ENCODE peak calls at places on chromosomes 11 and 22, in ten cellular contexts. N, F, I, L, V, Y, H, K, Z and D are unnamed samples.

GRCh38 chr22:25360891-25361645 is 141.6 kb downstream of the CRYBB2 start:
- DNase-seq in N (no peak), F (no peak), I (peak), L (peak), V (no peak), Y (no peak), H (no peak), K (peak), Z (no peak), D (no peak)

GRCh38 chr11:126799974-126800373 is 200.6 kb downstream of the KIRREL3 start:
- DNase-seq in N (no peak), F (no peak), I (no peak), L (no peak), V (no peak), Y (no peak), H (no peak), K (no peak), Z (no peak), D (no peak)

GRCh38 chr11:129596361-129596760 is 219.3 kb upstream of the TMEM45B start:
- DNase-seq in N (no peak), F (no peak), I (no peak), L (no peak), V (no peak), Y (no peak), H (no peak), K (no peak), Z (no peak), D (no peak)

GRCh38 chr11:87263979-87264378 is 226.2 kb downstream of the TMEM135 start:
- DNase-seq in N (no peak), F (no peak), I (no peak), L (no peak), V (no peak), Y (no peak), H (no peak), K (no peak), Z (no peak), D (no peak)

GRCh38 chr11:62472063-62472884 is 53.4 kb downstream of the SCGB1A1 start:
- DNase-seq in N (no peak), F (no peak), I (peak), L (no peak), V (peak), Y (peak), H (no peak), K (no peak), Z (no peak), D (no peak)

GRCh38 chr22:46613606-46613997 is 6.6 kb upstream of the GRAMD4 start:
- DNase-seq in N (no peak), F (no peak), I (no peak), L (peak), V (no peak), Y (no peak), H (no peak), K (peak), Z (peak), D (no peak)

GRCh38 chr11:86278226-86278625 is 23.8 kb upstream of the HIKESHI start:
- DNase-seq in N (no peak), F (no peak), I (no peak), L (no peak), V (no peak), Y (no peak), H (no peak), K (no peak), Z (no peak), D (no peak)

GRCh38 chr11:44950036-44950624 is 553 bp downstream of the TP53I11 start:
- DNase-seq in N (no peak), F (no peak), I (no peak), L (peak), V (no peak), Y (no peak), H (no peak), K (peak), Z (no peak), D (peak)

GRCh38 chr11:24697722-24698121 is 200.9 kb downstream of the LUZP2 start:
- DNase-seq in N (peak), F (no peak), I (no peak), L (no peak), V (no peak), Y (no peak), H (no peak), K (no peak), Z (no peak), D (no peak)

GRCh38 chr11:109338131-109338530 is 83.9 kb upstream of the C11orf87 start:
- DNase-seq in N (no peak), F (no peak), I (no peak), L (no peak), V (no peak), Y (no peak), H (no peak), K (no peak), Z (no peak), D (no peak)

GRCh38 chr11:104060004-104060403 is 23.6 kb downstream of the DDI1 start:
- DNase-seq in N (no peak), F (no peak), I (no peak), L (no peak), V (no peak), Y (no peak), H (no peak), K (no peak), Z (no peak), D (no peak)

GRCh38 chr11:6194065-6194581 is 4.9 kb upstream of the OR52W1 start:
- DNase-seq in N (no peak), F (no peak), I (no peak), L (no peak), V (no peak), Y (no peak), H (no peak), K (no peak), Z (no peak), D (no peak)

GRCh38 chr11:46537851-46538295 is 56.0 kb downstream of the AMBRA1 start:
- DNase-seq in N (peak), F (peak), I (peak), L (peak), V (peak), Y (peak), H (no peak), K (peak), Z (peak), D (no peak)

GRCh38 chr22:22810018-22810427 is 77.6 kb upstream of the IGLL5 start:
- DNase-seq in N (no peak), F (no peak), I (no peak), L (no peak), V (no peak), Y (peak), H (no peak), K (peak), Z (peak), D (peak)

GRCh38 chr11:96097844-96098421 is 174.0 kb upstream of the MTMR2 start:
- DNase-seq in N (no peak), F (no peak), I (no peak), L (no peak), V (no peak), Y (no peak), H (no peak), K (no peak), Z (no peak), D (no peak)
- TF ChIP-seq CTCF in N (no peak), F (no peak), I (no peak), L (no peak), V (no peak), Y (no peak), H (no peak), K (no peak), Z (no peak), D (no peak)

GRCh38 chr11:74929431-74930363 is 19.2 kb downstream of the XRRA1 start:
- DNase-seq in N (peak), F (peak), I (peak), L (peak), V (peak), Y (peak), H (peak), K (peak), Z (peak), D (no peak)
- TF ChIP-seq CTCF in N (peak), F (peak), I (peak), L (peak), V (peak), Y (peak), H (peak), K (peak), Z (peak), D (peak)

DNA sequence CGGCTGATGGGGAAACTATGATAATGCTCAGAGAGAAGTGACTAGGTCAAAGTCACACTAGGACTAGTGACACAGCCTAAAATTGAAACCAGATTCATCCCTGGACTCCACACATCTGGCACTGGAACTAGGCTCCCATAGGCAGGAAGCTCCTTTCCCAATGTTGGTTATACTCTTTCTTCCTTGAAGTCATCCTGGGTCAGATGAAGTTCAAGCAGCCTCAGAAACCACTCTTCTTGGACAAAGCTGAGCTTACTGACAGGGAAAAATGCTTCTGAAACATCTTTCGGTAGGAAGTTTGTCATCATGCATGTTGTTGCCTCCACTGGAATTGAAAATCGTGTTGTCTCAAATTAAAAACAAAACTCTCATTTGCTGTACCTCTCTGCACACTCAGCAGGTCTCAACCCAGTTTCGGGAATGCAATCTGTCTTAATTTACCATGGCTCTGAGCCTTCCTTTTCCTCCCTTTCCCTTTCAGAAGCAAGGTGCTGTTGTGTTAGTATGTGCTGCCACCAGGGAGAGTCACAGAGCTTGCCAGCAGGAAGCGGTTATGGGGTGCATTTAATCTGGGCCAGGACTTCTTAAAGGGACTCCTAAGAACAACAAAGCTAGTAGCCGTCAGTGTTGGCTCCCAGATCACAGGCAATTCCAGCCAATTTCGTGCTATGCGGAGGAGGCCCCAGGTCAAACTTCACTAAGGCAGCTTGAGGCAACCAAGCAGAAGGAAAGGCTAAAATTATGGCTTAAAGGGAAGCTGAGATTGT is 384.8 kb downstream of the TENM4 start:
- DNase-seq in N (no peak), F (no peak), I (peak), L (no peak), V (no peak), Y (no peak), H (no peak), K (no peak), Z (no peak), D (no peak)
- TF ChIP-seq CTCF in N (no peak), F (no peak), I (no peak), L (no peak), V (no peak), Y (no peak), H (no peak), K (no peak), Z (no peak), D (no peak)

GRCh38 chr11:118690553-118691304 is 11.3 kb upstream of the TREH start:
- DNase-seq in N (no peak), F (no peak), I (no peak), L (no peak), V (no peak), Y (no peak), H (no peak), K (no peak), Z (no peak), D (no peak)

GRCh38 chr11:118688851-118689502 is 9.5 kb upstream of the TREH start:
- DNase-seq in N (no peak), F (no peak), I (no peak), L (peak), V (no peak), Y (no peak), H (no peak), K (no peak), Z (no peak), D (no peak)

GRCh38 chr11:118687906-118688305 is 8.5 kb upstream of the TREH start:
- DNase-seq in N (no peak), F (no peak), I (no peak), L (no peak), V (no peak), Y (no peak), H (no peak), K (no peak), Z (no peak), D (no peak)

GRCh38 chr11:118689852-118690552 is 10.6 kb upstream of the TREH start:
- DNase-seq in N (peak), F (peak), I (peak), L (peak), V (peak), Y (peak), H (peak), K (peak), Z (peak), D (peak)

GRCh38 chr11:118689503-118689851 is 10.0 kb upstream of the TREH start:
- DNase-seq in N (no peak), F (no peak), I (no peak), L (no peak), V (no peak), Y (no peak), H (no peak), K (no peak), Z (no peak), D (no peak)
- TF ChIP-seq CTCF in N (no peak), F (no peak), I (no peak), L (no peak), V (no peak), Y (no peak), H (no peak), K (no peak), Z (no peak), D (no peak)

DNA sequence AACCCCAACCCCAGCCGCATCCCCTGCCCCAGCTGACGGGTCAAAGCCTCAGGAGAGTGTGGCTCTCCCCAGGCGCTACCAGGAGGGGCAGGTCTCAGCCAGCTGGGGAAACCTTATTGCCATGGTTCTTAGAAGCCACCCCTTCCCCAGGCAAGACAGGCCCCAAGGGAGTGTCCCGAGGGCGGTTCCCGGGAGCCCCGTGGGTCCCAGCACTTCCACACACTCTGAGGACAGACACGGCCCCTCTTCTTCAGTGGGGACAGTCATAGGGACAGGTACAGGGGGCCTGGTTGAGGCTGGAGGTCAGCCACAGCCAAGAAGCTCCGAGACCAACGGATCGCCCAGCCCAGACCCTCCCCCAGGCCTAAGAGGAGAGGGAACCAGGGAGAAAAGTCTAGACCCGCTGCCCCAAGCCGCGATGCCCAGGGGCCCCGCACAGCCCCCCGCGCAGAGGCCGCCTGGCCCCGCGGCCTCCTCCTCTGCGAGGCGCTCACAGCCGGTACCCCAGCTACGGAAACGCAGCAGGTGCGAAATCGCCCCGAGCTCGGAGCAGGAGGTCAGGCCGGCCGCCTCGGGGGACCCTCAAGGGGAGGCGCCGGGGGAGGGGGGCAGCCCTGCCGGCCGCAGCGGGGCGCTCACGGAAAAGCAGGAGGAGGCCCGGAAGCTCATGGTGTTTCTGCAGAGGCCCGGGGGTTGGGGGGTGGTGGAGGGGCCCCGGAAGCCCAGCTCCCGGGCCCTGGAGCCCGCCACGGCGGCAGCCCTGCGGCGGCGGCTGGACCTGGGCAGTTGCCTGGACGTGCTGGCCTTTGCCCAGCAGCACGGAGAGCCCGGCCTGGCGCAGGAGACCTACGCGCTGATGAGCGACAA is 2.6 kb downstream of the KLHDC7B start:
- DNase-seq in N (no peak), F (peak), I (no peak), L (peak), V (no peak), Y (no peak), H (no peak), K (peak), Z (peak), D (peak)
- TF ChIP-seq CTCF in N (no peak), F (no peak), I (no peak), L (no peak), V (no peak), Y (no peak), H (no peak), K (no peak), Z (peak), D (no peak)